ENCODE peak calls at places on chromosomes 7 and 10, in seven cellular contexts. W is mesendoderm, H is H9, U is IMR-90, Q is H1, V is neuronal stem cell, I is trophoblast cell. A is an unnamed sample.

GRCh38 chr10:9656386-9656785 is 1361.3 kb upstream of the CELF2 start:
- DNase-seq in U (no peak), I (no peak), V (no peak), H (no peak), W (no peak), Q (no peak), A (no peak)

GRCh38 chr7:133091943-133092464 is 10.1 kb upstream of the CHCHD3 start:
- DNase-seq in H (no peak), Q (no peak), I (no peak), V (no peak), W (no peak), U (no peak), A (no peak)

GRCh38 chr7:52863667-52864066 is 171.8 kb upstream of the POM121L12 start:
- DNase-seq in I (no peak), V (no peak), W (no peak), H (no peak), U (no peak), Q (no peak), A (no peak)

GRCh38 chr10:43218206-43218950 is 48.5 kb downstream of the RASGEF1A start:
- DNase-seq in I (peak), Q (no peak), U (no peak), W (no peak), V (no peak), H (no peak), A (no peak)

GRCh38 chr7:153276394-153276793 is 516.8 kb downstream of the ACTR3B start:
- DNase-seq in H (no peak), V (no peak), U (no peak), I (no peak), W (no peak), Q (no peak), A (no peak)

GRCh38 chr7:156522801-156523200 is 117.8 kb upstream of the RNF32 start:
- DNase-seq in W (no peak), Q (no peak), V (no peak), I (no peak), H (no peak), U (no peak), A (no peak)

GRCh38 chr10:36888925-36889573 is 236.3 kb upstream of the ANKRD30A start:
- DNase-seq in W (peak), U (peak), Q (peak), V (peak), H (peak), I (peak), A (peak)

GRCh38 chr10:102113261-102113955 is 6.8 kb downstream of the LDB1 start:
- DNase-seq in V (no peak), Q (no peak), I (peak), H (no peak), W (peak), U (no peak), A (no peak)

GRCh38 chr10:108327706-108328105 is 1163.2 kb upstream of the SORCS1 start:
- DNase-seq in Q (no peak), V (no peak), U (peak), W (no peak), H (no peak), I (no peak), A (no peak)

GRCh38 chr7:75650062-75650461 is 88.7 kb downstream of the HIP1 start:
- DNase-seq in I (no peak), U (no peak), W (peak), V (no peak), Q (peak), H (peak), A (peak)

GRCh38 chr7:4604456-4604940 is 77.6 kb upstream of the FOXK1 start:
- DNase-seq in H (no peak), Q (no peak), I (no peak), W (no peak), U (no peak), V (no peak), A (no peak)

GRCh38 chr7:1909476-1909875 is 239.4 kb downstream of the ELFN1 start:
- DNase-seq in Q (no peak), U (no peak), I (no peak), H (no peak), V (no peak), W (no peak), A (no peak)

GRCh38 chr7:151115121-151115835 is 29.0 kb downstream of the AGAP3 start:
- DNase-seq in Q (peak), I (no peak), W (peak), U (peak), V (no peak), H (no peak), A (peak)

GRCh38 chr7:149789101-149789500 is 15.7 kb upstream of the ZNF467 start:
- DNase-seq in H (no peak), U (no peak), W (no peak), V (no peak), Q (no peak), I (no peak), A (no peak)

GRCh38 chr10:121654021-121654545 is 55.8 kb upstream of the FGFR2 start:
- DNase-seq in U (no peak), V (no peak), I (peak), H (no peak), Q (no peak), W (no peak), A (no peak)

GRCh38 chr7:15140431-15140830 is 237.9 kb upstream of the DGKB start:
- DNase-seq in I (no peak), H (no peak), V (no peak), Q (no peak), W (no peak), U (no peak), A (no peak)

GRCh38 chr7:13071999-13072398 is 384.6 kb downstream of the ARL4A start:
- DNase-seq in V (no peak), I (no peak), H (no peak), W (no peak), Q (no peak), U (peak), A (no peak)

DNA sequence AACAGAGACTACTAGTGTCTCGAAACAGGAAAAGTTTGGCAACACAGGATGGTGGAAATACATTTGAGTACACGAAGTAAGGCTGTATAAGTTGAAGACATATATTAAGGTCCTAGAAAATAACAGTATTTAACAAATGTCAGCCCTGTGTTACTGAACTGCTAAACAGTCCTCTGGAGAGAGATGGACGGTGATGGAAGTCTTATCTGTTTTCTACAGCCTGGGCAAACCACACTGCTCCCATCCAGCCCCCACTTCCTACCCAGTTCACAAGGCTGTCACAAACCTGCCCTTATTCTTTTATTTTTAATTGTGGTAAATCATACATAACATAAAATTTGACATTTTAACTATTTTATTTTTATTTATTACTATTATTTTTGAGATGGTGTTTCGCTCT is 179.1 kb downstream of the DNAJC1 start:
- DNase-seq in W (no peak), Q (no peak), I (no peak), H (no peak), U (no peak), V (no peak), A (no peak)
- H3K23ac ChIP-seq in W (no peak), Q (no peak), I (no peak), H (no peak), U (no peak), V (no peak), A (no peak)

DNA sequence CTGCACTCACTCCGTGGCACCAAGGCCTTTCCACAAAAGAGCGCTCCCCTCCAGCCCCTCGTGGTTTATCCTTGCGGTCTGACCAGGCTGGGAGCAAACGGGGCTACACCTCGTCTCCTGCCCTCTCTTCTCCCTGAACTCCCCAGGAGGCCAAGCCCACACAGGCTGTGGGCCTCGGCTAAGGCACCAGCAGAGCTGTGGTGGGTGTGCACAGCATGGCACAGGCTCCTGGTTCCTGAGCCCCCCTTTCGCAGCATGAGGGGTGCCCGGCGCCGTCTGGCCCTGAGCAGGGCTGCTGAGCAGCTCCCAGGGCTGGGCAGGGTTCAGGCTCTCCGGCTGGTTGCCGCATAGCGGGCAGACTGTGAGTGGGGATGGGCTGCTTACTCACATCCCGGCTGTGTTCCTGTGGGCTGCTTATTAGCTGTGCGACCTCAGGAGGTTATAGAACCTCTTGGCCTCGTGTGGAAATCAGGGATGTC is 90.4 kb downstream of the ZMIZ1 start:
- DNase-seq in U (peak), Q (no peak), V (no peak), W (no peak), H (no peak), I (no peak), A (peak)
- H3K9ac ChIP-seq in U (peak), Q (no peak), V (peak), W (peak), H (no peak), I (no peak), A (peak)

DNA sequence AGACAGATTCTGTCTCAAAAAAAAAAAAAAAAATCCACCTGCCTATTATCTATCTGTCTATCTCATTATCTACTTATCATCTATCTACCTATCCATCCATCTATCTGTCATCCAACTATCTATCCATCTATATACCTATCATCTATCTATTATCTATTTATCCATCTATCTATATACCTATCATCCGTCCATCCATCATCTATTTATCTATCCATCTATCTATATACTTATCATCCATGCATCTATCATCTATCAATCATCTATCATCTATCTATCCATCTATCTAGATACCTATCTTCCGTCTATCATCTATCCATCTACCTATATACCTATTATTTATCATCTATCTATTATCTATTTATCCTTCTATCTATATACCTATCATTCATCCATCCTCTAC is 16.5 kb upstream of the TPST1 start:
- DNase-seq in I (no peak), U (no peak), Q (no peak), H (no peak), W (no peak), V (no peak), A (no peak)
- H3K23ac ChIP-seq in I (no peak), U (no peak), Q (no peak), H (no peak), W (no peak), V (no peak), A (no peak)

GRCh38 chr10:6300106-6300783 is 97.5 kb downstream of the PFKFB3 start:
- DNase-seq in H (no peak), V (no peak), U (peak), W (no peak), Q (no peak), I (no peak), A (peak)
- H3K9ac ChIP-seq in H (no peak), V (no peak), U (no peak), W (no peak), Q (no peak), I (no peak), A (peak)

GRCh38 chr10:117563780-117564179 is 21.2 kb downstream of the EMX2 start:
- DNase-seq in H (no peak), U (no peak), V (no peak), Q (no peak), I (no peak), W (no peak), A (no peak)
- H3K23ac ChIP-seq in H (no peak), U (no peak), V (no peak), Q (no peak), I (no peak), W (no peak), A (no peak)

GRCh38 chr7:50596484-50596883 is 31.3 kb upstream of the DDC start:
- DNase-seq in H (no peak), I (no peak), W (no peak), U (no peak), Q (no peak), V (no peak), A (no peak)

GRCh38 chr7:50595538-50596102 is 30.4 kb upstream of the DDC start:
- DNase-seq in U (peak), I (no peak), V (peak), Q (no peak), H (peak), W (peak), A (peak)

GRCh38 chr7:50599385-50599784 is 34.2 kb upstream of the DDC start:
- DNase-seq in W (no peak), U (no peak), V (no peak), I (no peak), Q (no peak), H (no peak), A (no peak)

GRCh38 chr7:50594734-50595537 is 29.7 kb upstream of the DDC start:
- DNase-seq in V (no peak), W (no peak), H (no peak), U (no peak), I (no peak), Q (no peak), A (no peak)

GRCh38 chr7:50598455-50599343 is 33.5 kb upstream of the DDC start:
- DNase-seq in Q (no peak), W (no peak), H (no peak), V (no peak), I (no peak), U (no peak), A (no peak)
- H3K9ac ChIP-seq in Q (no peak), W (no peak), H (no peak), V (no peak), I (no peak), U (no peak), A (no peak)

DNA sequence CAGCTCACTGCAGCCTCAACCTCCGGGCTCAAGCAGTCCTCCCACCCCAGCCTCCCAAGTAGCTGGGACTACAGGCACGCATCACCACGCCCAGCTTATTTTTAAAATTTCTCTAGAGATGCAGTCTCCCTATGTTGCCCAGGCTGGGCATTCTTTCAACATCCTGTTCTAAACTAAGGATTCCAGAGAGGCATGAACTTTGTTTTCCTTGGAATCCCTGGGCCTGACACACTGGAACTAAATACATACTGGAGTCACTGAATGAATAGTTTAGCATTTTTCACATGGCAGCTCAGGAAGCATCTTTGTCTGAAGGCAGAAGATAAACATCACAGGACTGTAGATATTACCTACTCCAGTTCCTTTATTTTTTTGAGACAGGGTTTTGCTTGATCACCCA is 108.7 kb downstream of the ITIH5 start:
- DNase-seq in V (no peak), I (peak), Q (no peak), H (no peak), U (no peak), W (no peak), A (no peak)
- H3K23ac ChIP-seq in V (no peak), I (no peak), Q (no peak), H (no peak), U (no peak), W (no peak), A (no peak)

GRCh38 chr7:100438172-100438571 is 1.9 kb upstream of the PPP1R35 start:
- DNase-seq in U (no peak), H (no peak), I (no peak), W (no peak), V (no peak), Q (no peak), A (no peak)

GRCh38 chr7:100433592-100434296 is 2.6 kb downstream of the PPP1R35 start:
- DNase-seq in U (no peak), V (no peak), W (no peak), H (no peak), Q (no peak), I (no peak), A (no peak)

GRCh38 chr7:100434297-100435144 is 1.8 kb downstream of the PPP1R35 start:
- DNase-seq in Q (no peak), U (no peak), H (no peak), W (no peak), V (no peak), I (no peak), A (no peak)

GRCh38 chr7:100435401-100436304 is 644 bp downstream of the PPP1R35 start:
- DNase-seq in W (peak), V (no peak), U (no peak), I (peak), H (peak), Q (peak), A (peak)

DNA sequence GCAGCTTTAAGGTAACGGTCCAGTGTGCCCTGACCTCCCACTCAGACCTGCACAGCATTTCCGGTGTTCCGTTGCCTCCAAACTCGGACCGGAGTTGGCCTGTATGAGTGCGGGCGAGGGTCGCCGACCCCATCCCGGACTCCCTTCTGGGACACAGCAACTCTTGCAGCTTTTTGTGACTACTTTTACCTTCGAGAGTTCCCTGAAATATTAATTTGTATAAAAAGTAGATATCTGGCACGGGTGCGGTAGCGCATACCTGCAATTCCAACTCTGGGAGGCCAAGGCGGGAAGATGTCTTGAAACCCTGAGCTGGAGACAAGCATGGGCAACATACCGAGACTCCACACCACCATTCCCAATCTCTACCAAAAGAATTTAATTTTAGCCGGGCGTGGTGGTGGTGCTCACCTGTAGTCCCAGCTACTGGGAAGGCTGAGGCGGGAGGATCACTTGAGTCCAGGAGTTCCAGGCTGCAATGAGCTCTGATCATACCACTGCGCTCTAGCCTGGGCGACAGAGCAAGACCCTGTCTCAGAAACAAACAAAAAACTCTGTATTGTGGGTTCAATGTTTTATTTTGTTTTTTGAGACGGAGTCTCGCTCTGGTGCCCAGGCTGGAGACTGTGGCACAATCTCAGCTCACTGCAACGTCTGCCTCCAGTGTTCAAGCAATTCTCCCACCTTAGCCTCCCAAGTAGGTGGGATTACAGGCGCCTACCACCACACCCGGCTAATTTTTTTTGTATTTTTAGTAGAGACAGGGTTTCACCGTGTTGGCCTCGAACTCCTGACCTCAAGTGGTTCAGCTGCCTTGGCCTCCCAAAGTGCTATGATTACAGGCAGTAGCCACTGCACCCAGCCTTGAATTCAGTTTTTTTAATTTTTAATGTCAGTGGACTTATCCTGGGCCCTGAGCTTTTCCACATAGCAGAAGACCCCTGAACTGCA is 1.1 kb upstream of the PPP1R35 start:
- DNase-seq in U (no peak), V (no peak), H (no peak), W (no peak), I (no peak), Q (no peak), A (no peak)
- H3K9ac ChIP-seq in U (no peak), V (no peak), H (no peak), W (no peak), I (no peak), Q (no peak), A (peak)

A was measured in mesenchymal stem cell.